ENCODE peak calls at places on chromosomes 2 and 18, in seven cellular contexts. Y is MCF 10A, V is GM10248, J is uterus, D is astrocyte of the spinal cord, M is pancreas, U is thoracic aorta. X is an unnamed sample.
A peak's percentile ranks its signal among the peaks of the same experiment; 100 is the strongest.

GRCh38 chr2:236338495-236339184 is 74.4 kb upstream of the ASB18 start:
- DNase-seq in Y (no peak), V (no peak), J (peak; percentile 51), D (no peak), M (no peak), U (no peak), X (no peak)

GRCh38 chr18:32454667-32455066 is 16.0 kb downstream of the GAREM1 start:
- DNase-seq in Y (peak; percentile 30), V (no peak), J (no peak), D (no peak), M (no peak), U (no peak), X (no peak)

GRCh38 chr2:237754849-237755248 is 43.7 kb upstream of the RBM44 start:
- DNase-seq in Y (no peak), V (no peak), J (no peak), D (no peak), M (no peak), U (no peak), X (no peak)

GRCh38 chr2:43619511-43619910 is 17.5 kb upstream of the PLEKHH2 start:
- DNase-seq in Y (no peak), V (no peak), J (no peak), D (no peak), M (no peak), U (no peak), X (no peak)

GRCh38 chr18:75410611-75411010 is 16.9 kb downstream of the SMIM21 start:
- DNase-seq in Y (no peak), V (no peak), J (no peak), D (no peak), M (no peak), U (no peak), X (no peak)

GRCh38 chr18:12657048-12657848 is 659 bp downstream of the SPIRE1 start:
- DNase-seq in Y (no peak), V (peak; percentile 46), J (peak; percentile 44), D (peak; percentile 41), M (peak; percentile 77), U (no peak), X (no peak)

GRCh38 chr2:24327988-24328387 is 32.3 kb downstream of the ITSN2 start:
- DNase-seq in Y (no peak), V (no peak), J (no peak), D (no peak), M (no peak), U (no peak), X (no peak)

GRCh38 chr18:27942706-27943105 is 234.2 kb downstream of the CDH2 start:
- DNase-seq in Y (peak; percentile 35), V (no peak), J (no peak), D (peak; percentile 50), M (no peak), U (no peak), X (no peak)

GRCh38 chr2:240329116-240329665 is 106.3 kb upstream of the GPC1 start:
- DNase-seq in Y (no peak), V (no peak), J (no peak), D (no peak), M (no peak), U (no peak), X (no peak)

GRCh38 chr2:112275887-112276773 is 733 bp downstream of the ZC3H6 start:
- DNase-seq in Y (peak; percentile 84), V (peak; percentile 81), J (peak; percentile 91), D (peak; percentile 88), M (peak; percentile 91), U (peak; percentile 64), X (no peak)

GRCh38 chr2:19746611-19747309 is 155.0 kb downstream of the TTC32 start:
- DNase-seq in Y (peak; percentile 18), V (peak; percentile 38), J (no peak), D (peak; percentile 36), M (no peak), U (no peak), X (no peak)

GRCh38 chr2:70367722-70368323 is 66.0 kb upstream of the FAM136A start:
- DNase-seq in Y (peak; percentile 73), V (no peak), J (no peak), D (peak; percentile 22), M (peak; percentile 60), U (no peak), X (no peak)

GRCh38 chr18:48926420-48926857 is 24.3 kb downstream of the SMAD7 start:
- DNase-seq in Y (no peak), V (no peak), J (no peak), D (no peak), M (no peak), U (no peak), X (no peak)

GRCh38 chr2:187415449-187415848 is 32.6 kb downstream of the CALCRL start:
- DNase-seq in Y (no peak), V (no peak), J (no peak), D (no peak), M (no peak), U (no peak), X (no peak)

GRCh38 chr18:11809895-11810294 is 41.3 kb upstream of the CHMP1B start:
- DNase-seq in Y (no peak), V (no peak), J (no peak), D (no peak), M (no peak), U (no peak), X (no peak)

GRCh38 chr2:231709981-231710750 is 1.8 kb downstream of the PTMA start:
- DNase-seq in Y (peak; percentile 78), V (peak; percentile 88), J (peak; percentile 91), D (peak; percentile 74), M (peak; percentile 99), U (no peak), X (peak; percentile 93)

GRCh38 chr2:181223239-181223638 is 233.9 kb upstream of the ITGA4 start:
- DNase-seq in Y (no peak), V (no peak), J (no peak), D (no peak), M (no peak), U (no peak), X (no peak)

GRCh38 chr2:85468704-85469349 is 50.3 kb downstream of the SH2D6 start:
- DNase-seq in Y (peak; percentile 87), V (no peak), J (no peak), D (peak; percentile 65), M (no peak), U (no peak), X (no peak)

DNA sequence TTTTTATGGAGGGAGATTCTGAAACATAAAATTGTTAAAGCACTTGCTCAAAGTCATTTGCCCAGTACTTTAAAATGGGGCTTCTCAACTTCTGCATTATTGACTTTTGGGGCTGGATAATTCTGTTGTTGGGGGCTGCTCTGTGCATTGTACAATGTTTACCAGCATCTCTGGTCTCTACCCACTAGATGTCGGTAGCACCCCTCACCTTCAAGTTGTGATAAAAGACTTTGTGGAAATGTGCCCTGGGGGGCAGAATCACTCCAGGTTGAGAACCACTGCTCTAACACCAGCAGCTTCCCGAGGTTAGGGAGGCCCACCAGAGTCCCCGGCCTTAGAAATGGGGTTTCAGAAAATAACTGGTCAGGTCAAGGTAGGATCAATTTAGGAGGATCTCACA is 26.8 kb upstream of the CUL3 start:
- DNase-seq in Y (no peak), V (no peak), J (no peak), D (no peak), M (no peak), U (no peak), X (no peak)
- TF ChIP-seq CTCF in Y (no peak), V (peak; percentile 29), J (no peak), D (peak; percentile 3), M (no peak), U (no peak), X (peak; percentile 25)

GRCh38 chr18:25674183-25674582 is 322.2 kb upstream of the ZNF521 start:
- DNase-seq in Y (no peak), V (no peak), J (no peak), D (no peak), M (no peak), U (no peak), X (no peak)

GRCh38 chr18:25675123-25675850 is 323.3 kb upstream of the ZNF521 start:
- DNase-seq in Y (no peak), V (no peak), J (no peak), D (no peak), M (no peak), U (no peak), X (no peak)

GRCh38 chr18:25672490-25672889 is 320.5 kb upstream of the ZNF521 start:
- DNase-seq in Y (no peak), V (no peak), J (no peak), D (no peak), M (no peak), U (no peak), X (no peak)

DNA sequence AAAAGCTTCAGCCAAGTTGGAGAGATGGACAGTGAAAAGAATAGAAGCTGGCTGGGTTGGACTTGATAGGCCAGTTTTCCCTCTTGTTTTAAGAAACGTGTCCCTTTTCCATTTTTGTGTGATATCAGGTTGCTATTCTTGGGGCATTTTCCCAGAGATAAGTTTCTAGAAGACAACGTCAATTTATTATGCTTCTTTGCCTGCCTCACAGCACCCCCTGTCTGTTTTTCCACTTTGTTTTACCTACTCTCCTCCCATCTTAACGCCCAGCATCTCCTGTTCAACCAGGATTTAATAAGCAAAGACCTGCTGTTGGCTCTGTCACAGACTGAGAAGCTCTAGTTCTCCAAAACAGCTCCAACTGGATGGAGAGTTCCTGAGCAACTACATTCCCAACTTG is 317.8 kb upstream of the ZNF521 start:
- DNase-seq in Y (no peak), V (no peak), J (no peak), D (no peak), M (no peak), U (no peak), X (no peak)
- TF ChIP-seq CTCF in Y (no peak), V (no peak), J (no peak), D (peak; percentile 6), M (no peak), U (no peak), X (no peak)

DNA sequence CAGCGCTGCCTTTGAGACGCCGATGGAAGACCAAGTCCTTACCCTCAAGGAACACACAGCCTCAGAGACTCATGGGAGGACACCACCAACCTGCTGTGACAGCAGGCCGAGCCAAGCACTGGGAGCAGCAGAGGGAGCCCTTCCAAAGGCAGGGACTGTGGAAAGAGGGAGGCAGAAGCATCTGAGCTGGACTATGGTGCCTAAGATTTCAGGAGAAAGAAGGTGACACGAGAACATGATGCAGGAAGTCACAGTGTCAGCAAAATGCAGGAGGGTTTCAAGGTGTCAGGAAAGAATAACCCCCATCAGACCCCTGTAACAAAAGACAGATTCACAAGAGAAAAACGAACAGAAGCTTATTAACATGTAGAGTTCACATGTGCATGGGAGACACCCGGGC is 24.2 kb upstream of the COX7A2L start:
- DNase-seq in Y (peak; percentile 20), V (no peak), J (no peak), D (no peak), M (no peak), U (no peak), X (no peak)
- TF ChIP-seq CTCF in Y (peak; percentile 4), V (no peak), J (no peak), D (peak; percentile 39), M (no peak), U (no peak), X (peak; percentile 35)

GRCh38 chr18:35121531-35121930 is 80.3 kb downstream of the MAPRE2 start:
- DNase-seq in Y (no peak), V (no peak), J (no peak), D (no peak), M (no peak), U (no peak), X (no peak)

GRCh38 chr18:35123811-35124210 is 82.6 kb downstream of the MAPRE2 start:
- DNase-seq in Y (no peak), V (no peak), J (no peak), D (no peak), M (no peak), U (no peak), X (no peak)

GRCh38 chr18:35118641-35119040 is 77.4 kb downstream of the MAPRE2 start:
- DNase-seq in Y (no peak), V (no peak), J (no peak), D (no peak), M (no peak), U (no peak), X (no peak)

GRCh38 chr18:35121038-35121437 is 79.8 kb downstream of the MAPRE2 start:
- DNase-seq in Y (no peak), V (no peak), J (no peak), D (no peak), M (no peak), U (no peak), X (no peak)

GRCh38 chr18:35122586-35123224 is 81.5 kb downstream of the MAPRE2 start:
- DNase-seq in Y (peak; percentile 7), V (no peak), J (no peak), D (no peak), M (no peak), U (no peak), X (no peak)
- TF ChIP-seq CTCF in Y (no peak), V (peak; percentile 27), J (no peak), D (peak; percentile 44), M (no peak), U (no peak), X (no peak)

X was measured in D721Med.